ENCODE peak calls at places on chromosomes 5 and 9, in seven cellular contexts. S is MV-4-11, J is kidney tubule cell, T is lower lobe of right lung, F is sciatic nerve, A is left ventricle myocardium inferior, W is nucleus accumbens. Y is an unnamed sample.

GRCh38 chr9:2134391-2134790 is 119.2 kb downstream of the SMARCA2 start:
- DNase-seq in S (no peak), J (peak; percentile 45), T (no peak), F (no peak), A (no peak), W (no peak), Y (no peak)

GRCh38 chr9:92654481-92655301 is 15.2 kb downstream of the IPPK start:
- DNase-seq in S (no peak), J (no peak), T (peak; percentile 24), F (peak; percentile 39), A (no peak), W (no peak), Y (peak; percentile 84)

GRCh38 chr9:13755551-13755950 is 476.1 kb upstream of the MPDZ start:
- DNase-seq in S (no peak), J (peak; percentile 71), T (no peak), F (no peak), A (no peak), W (no peak), Y (peak; percentile 25)

GRCh38 chr9:104961238-104961637 is 33.3 kb upstream of the ABCA1 start:
- DNase-seq in S (peak; percentile 80), J (peak; percentile 21), T (no peak), F (no peak), A (no peak), W (no peak), Y (peak; percentile 88)

GRCh38 chr9:124256517-124257069 is 1.2 kb upstream of the NEK6 start:
- DNase-seq in S (no peak), J (peak; percentile 95), T (peak; percentile 45), F (no peak), A (no peak), W (no peak), Y (peak; percentile 91)

GRCh38 chr5:82821978-82822927 is 254.9 kb downstream of the TMEM167A start:
- DNase-seq in S (no peak), J (peak; percentile 8), T (no peak), F (no peak), A (no peak), W (no peak), Y (no peak)

GRCh38 chr9:90433398-90433890 is 209.2 kb downstream of the DIRAS2 start:
- DNase-seq in S (no peak), J (peak; percentile 100), T (peak; percentile 89), F (no peak), A (no peak), W (no peak), Y (peak; percentile 61)

GRCh38 chr5:33291216-33292000 is 149.4 kb upstream of the TARS1 start:
- DNase-seq in S (no peak), J (no peak), T (no peak), F (no peak), A (peak; percentile 28), W (no peak), Y (no peak)

GRCh38 chr9:82467478-82467877 is 478.9 kb downstream of the SPATA31D1 start:
- DNase-seq in S (no peak), J (no peak), T (no peak), F (no peak), A (no peak), W (no peak), Y (no peak)

GRCh38 chr9:81902191-81902590 is 26.0 kb upstream of the SPATA31D4 start:
- DNase-seq in S (no peak), J (no peak), T (no peak), F (no peak), A (no peak), W (no peak), Y (no peak)

GRCh38 chr5:178104492-178104891 is 8.8 kb upstream of the N4BP3 start:
- DNase-seq in S (no peak), J (no peak), T (no peak), F (no peak), A (no peak), W (no peak), Y (no peak)

GRCh38 chr9:137294091-137294683 is 7.9 kb downstream of the NRARP start:
- DNase-seq in S (peak; percentile 49), J (peak; percentile 70), T (no peak), F (no peak), A (no peak), W (no peak), Y (no peak)